ENCODE peak calls at places on chromosomes 2 and 18, in four cellular contexts. E, C, I and U are unnamed samples.

GRCh38 chr2:163610817-163611556 is 124.8 kb downstream of the FIGN start:
- DNase-seq in E (peak), C (no peak), I (no peak), U (no peak)

GRCh38 chr2:84494070-84494469 is 22.2 kb upstream of the DNAH6 start:
- DNase-seq in E (no peak), C (peak), I (no peak), U (no peak)

GRCh38 chr2:174951746-174952145 is 53.4 kb downstream of the CHN1 start:
- DNase-seq in E (no peak), C (peak), I (no peak), U (no peak)

GRCh38 chr2:69177063-69177771 is 164.2 kb downstream of the ANTXR1 start:
- DNase-seq in E (peak), C (peak), I (peak), U (no peak)

GRCh38 chr2:218218409-218219185 is 1.6 kb downstream of the ARPC2 start:
- DNase-seq in E (no peak), C (no peak), I (no peak), U (no peak)

GRCh38 chr2:217058791-217059755 is 199.2 kb upstream of the TNP1 start:
- DNase-seq in E (no peak), C (no peak), I (no peak), U (no peak)

GRCh38 chr2:178109813-178110212 is 2.4 kb upstream of the RBM45 start:
- DNase-seq in E (no peak), C (peak), I (no peak), U (no peak)

GRCh38 chr2:218318241-218318640 is 25.9 kb upstream of the TMBIM1 start:
- DNase-seq in E (no peak), C (no peak), I (no peak), U (no peak)

GRCh38 chr18:23881778-23882177 is 132.8 kb upstream of the TTC39C start:
- DNase-seq in E (no peak), C (no peak), I (peak), U (no peak)

GRCh38 chr2:100380681-100381080 is 36.8 kb downstream of the CHST10 start:
- DNase-seq in E (peak), C (no peak), I (no peak), U (no peak)

GRCh38 chr2:165678882-165679281 is 115.2 kb downstream of the GALNT3 start:
- DNase-seq in E (no peak), C (no peak), I (no peak), U (no peak)

GRCh38 chr2:235160281-235160805 is 208.5 kb downstream of the SH3BP4 start:
- DNase-seq in E (no peak), C (no peak), I (no peak), U (no peak)

GRCh38 chr2:26670171-26670570 is 22.4 kb upstream of the KCNK3 start:
- DNase-seq in E (no peak), C (peak), I (no peak), U (no peak)

GRCh38 chr2:27792759-27793158 is 21.2 kb downstream of the MRPL33 start:
- DNase-seq in E (no peak), C (peak), I (no peak), U (no peak)

GRCh38 chr18:48310353-48310752 is 98.8 kb downstream of the ZBTB7C start:
- DNase-seq in E (no peak), C (no peak), I (no peak), U (no peak)

GRCh38 chr18:48313803-48314202 is 95.4 kb downstream of the ZBTB7C start:
- DNase-seq in E (no peak), C (no peak), I (no peak), U (no peak)

GRCh38 chr18:48310999-48311398 is 98.2 kb downstream of the ZBTB7C start:
- DNase-seq in E (no peak), C (no peak), I (no peak), U (no peak)

GRCh38 chr18:48314694-48315093 is 94.5 kb downstream of the ZBTB7C start:
- DNase-seq in E (no peak), C (no peak), I (no peak), U (no peak)

GRCh38 chr18:48312066-48312465 is 97.1 kb downstream of the ZBTB7C start:
- DNase-seq in E (no peak), C (no peak), I (no peak), U (no peak)
- TF ChIP-seq CTCF in E (no peak), C (no peak), I (no peak), U (no peak)

DNA sequence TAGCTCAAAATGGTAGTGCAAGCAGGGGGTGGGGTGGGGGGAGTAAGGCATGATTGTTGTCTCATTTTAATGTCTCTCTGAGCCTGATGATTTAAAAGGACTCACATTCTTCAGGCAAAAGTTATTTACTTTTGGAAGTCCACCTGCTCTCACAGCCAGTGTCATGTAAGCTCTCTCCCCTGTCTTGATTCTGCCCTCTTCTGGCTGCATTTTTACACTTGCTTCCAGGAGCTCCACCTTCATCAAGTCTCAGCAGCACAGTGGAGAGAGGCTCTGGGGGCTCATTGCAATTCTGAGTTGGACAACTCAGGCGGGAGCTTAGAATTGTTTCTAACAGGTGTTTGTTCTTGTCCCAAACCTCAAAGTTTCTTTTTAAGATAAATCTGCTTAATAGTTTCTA is 39.2 kb downstream of the GNAL start:
- DNase-seq in E (no peak), C (no peak), I (no peak), U (no peak)
- TF ChIP-seq CTCF in E (peak), C (peak), I (no peak), U (no peak)

DNA sequence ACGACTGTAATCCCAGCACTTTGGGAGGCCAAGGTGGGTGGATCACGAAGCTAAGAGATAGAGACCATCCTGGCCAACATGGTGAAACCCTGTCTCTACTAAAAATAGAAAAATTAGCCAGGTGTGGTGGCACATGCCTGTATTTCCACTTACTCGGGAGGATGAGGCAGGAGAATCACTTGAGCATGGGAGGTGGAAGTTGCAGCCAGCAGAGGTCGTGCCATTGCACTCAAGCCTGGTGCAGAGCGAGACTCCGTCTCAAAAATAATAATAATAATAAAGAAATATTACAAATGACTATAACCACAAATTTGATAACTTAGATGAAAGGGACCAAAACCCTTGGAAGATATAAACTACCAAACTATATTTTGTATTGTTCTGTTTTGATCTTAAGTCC is 226.3 kb upstream of the GULP1 start:
- DNase-seq in E (no peak), C (no peak), I (no peak), U (no peak)
- TF ChIP-seq CTCF in E (no peak), C (no peak), I (no peak), U (no peak)

GRCh38 chr2:134782792-134783191 is 55.6 kb upstream of the ACMSD start:
- DNase-seq in E (no peak), C (peak), I (no peak), U (no peak)
- TF ChIP-seq CTCF in E (no peak), C (peak), I (no peak), U (peak)